ENCODE peak calls at places on chromosomes 16 and 17, in six cellular contexts. K is AG08396; X is activated CD8-positive, alpha-beta T cell treated with anti-CD3 and anti-CD28 coated beads, Interleukin-2, amount 10 ng/mL, durations not matched to agents 7 days and 5 days; T is A549; A is mucosa of descending colon; E is NCI-H2029 treated with DMSO at 0.1 percent for 48 hours. W is an unnamed sample.

GRCh38 chr16:84893849-84894599 is 74.2 kb downstream of the CRISPLD2 start:
- DNase-seq in K (no peak), X (no peak), T (no peak), A (no peak), E (no peak), W (no peak)

GRCh38 chr16:71201054-71201453 is 29.5 kb downstream of the HYDIN start:
- DNase-seq in K (no peak), X (no peak), T (no peak), A (no peak), E (no peak), W (no peak)

GRCh38 chr17:2138768-2139167 is 83.9 kb downstream of the HIC1 start:
- DNase-seq in K (no peak), X (no peak), T (no peak), A (no peak), E (no peak), W (no peak)

GRCh38 chr17:35596530-35597233 is 9.6 kb downstream of the AP2B1 start:
- DNase-seq in K (no peak), X (no peak), T (no peak), A (no peak), E (no peak), W (no peak)

GRCh38 chr16:86942469-86943175 is 364.3 kb downstream of the FOXL1 start:
- DNase-seq in K (no peak), X (no peak), T (no peak), A (no peak), E (no peak), W (no peak)

GRCh38 chr17:56031636-56032035 is 121.6 kb upstream of the ANKFN1 start:
- DNase-seq in K (no peak), X (no peak), T (no peak), A (no peak), E (no peak), W (peak; percentile 31)

GRCh38 chr17:65994114-65994513 is 197.8 kb downstream of the CEP112 start:
- DNase-seq in K (no peak), X (no peak), T (no peak), A (no peak), E (no peak), W (no peak)

GRCh38 chr16:88866151-88866920 is at the start of gene PABPN1L:
- DNase-seq in K (no peak), X (no peak), T (no peak), A (no peak), E (no peak), W (no peak)